ENCODE peak calls at places on chromosome 5, in six cellular contexts. H is COR-L47, A is adrenal gland, E is NCI-H774, R is iPS-NIHi11, C is memory B cell. Z is an unnamed sample.

GRCh38 chr5:135359374-135360165 is 39.5 kb downstream of the MACROH2A1 start:
- DNase-seq in H (no peak), A (no peak), E (no peak), R (no peak), C (no peak), Z (no peak)

GRCh38 chr5:172437445-172438303 is 16.7 kb downstream of the SH3PXD2B start:
- DNase-seq in H (peak; percentile 97), A (peak; percentile 98), E (peak; percentile 88), R (no peak), C (no peak), Z (no peak)

GRCh38 chr5:149488645-149489306 is 62.5 kb downstream of the CSNK1A1 start:
- DNase-seq in H (no peak), A (no peak), E (no peak), R (no peak), C (no peak), Z (no peak)

GRCh38 chr5:76546497-76547102 is 76.6 kb downstream of the F2RL2 start:
- DNase-seq in H (no peak), A (no peak), E (no peak), R (no peak), C (no peak), Z (no peak)

GRCh38 chr5:109865636-109866035 is 175.9 kb downstream of the MAN2A1 start:
- DNase-seq in H (no peak), A (peak; percentile 94), E (peak; percentile 75), R (no peak), C (no peak), Z (no peak)

GRCh38 chr5:94640176-94640575 is 21.7 kb downstream of the SLF1 start:
- DNase-seq in H (no peak), A (no peak), E (no peak), R (no peak), C (no peak), Z (no peak)

GRCh38 chr5:78360674-78361225 is 333 bp downstream of the SCAMP1 start:
- DNase-seq in H (peak; percentile 59), A (peak; percentile 24), E (peak; percentile 45), R (peak; percentile 49), C (peak; percentile 62), Z (peak; percentile 55)

GRCh38 chr5:110625376-110625999 is 101.0 kb downstream of the TMEM232 start:
- DNase-seq in H (peak; percentile 54), A (no peak), E (peak; percentile 41), R (no peak), C (no peak), Z (no peak)

GRCh38 chr5:39486361-39486760 is 61.6 kb upstream of the DAB2 start:
- DNase-seq in H (no peak), A (no peak), E (no peak), R (no peak), C (no peak), Z (no peak)

GRCh38 chr5:142012186-142012785 is 541 bp downstream of the GNPDA1 start:
- DNase-seq in H (peak; percentile 15), A (peak; percentile 52), E (no peak), R (peak; percentile 72), C (peak; percentile 26), Z (peak; percentile 22)

GRCh38 chr5:138664276-138664943 is 88.8 kb upstream of the CTNNA1 start:
- DNase-seq in H (no peak), A (no peak), E (no peak), R (no peak), C (no peak), Z (no peak)

GRCh38 chr5:179738725-179739124 is 6.1 kb downstream of the MAML1 start:
- DNase-seq in H (no peak), A (no peak), E (no peak), R (no peak), C (no peak), Z (no peak)

GRCh38 chr5:55278778-55279177 is 28.7 kb downstream of the DHX29 start:
- DNase-seq in H (no peak), A (no peak), E (no peak), R (no peak), C (no peak), Z (no peak)

GRCh38 chr5:13930721-13931246 is 13.7 kb downstream of the DNAH5 start:
- DNase-seq in H (peak; percentile 90), A (no peak), E (peak; percentile 58), R (no peak), C (no peak), Z (no peak)

GRCh38 chr5:90446961-90447360 is 27.6 kb downstream of the MBLAC2 start:
- DNase-seq in H (no peak), A (no peak), E (no peak), R (no peak), C (no peak), Z (no peak)

GRCh38 chr5:131579917-131580671 is 54.9 kb downstream of the RAPGEF6 start:
- DNase-seq in H (no peak), A (no peak), E (no peak), R (no peak), C (no peak), Z (no peak)

GRCh38 chr5:39948867-39949468 is 524.2 kb upstream of the DAB2 start:
- DNase-seq in H (peak; percentile 26), A (peak; percentile 71), E (peak; percentile 61), R (peak; percentile 69), C (peak; percentile 46), Z (no peak)

GRCh38 chr5:81486711-81487110 is 92.8 kb upstream of the ACOT12 start:
- DNase-seq in H (no peak), A (no peak), E (no peak), R (no peak), C (no peak), Z (no peak)

GRCh38 chr5:53479656-53480473 is 564 bp upstream of the FST start:
- DNase-seq in H (no peak), A (peak; percentile 42), E (peak; percentile 72), R (peak; percentile 67), C (peak; percentile 28), Z (peak; percentile 32)

GRCh38 chr5:134020188-134020587 is 15.4 kb upstream of the VDAC1 start:
- DNase-seq in H (no peak), A (no peak), E (no peak), R (no peak), C (no peak), Z (no peak)

GRCh38 chr5:58366461-58366860 is 93.4 kb downstream of the PLK2 start:
- DNase-seq in H (no peak), A (no peak), E (no peak), R (no peak), C (no peak), Z (no peak)

GRCh38 chr5:103358305-103358996 is 99.9 kb downstream of the MACIR start:
- DNase-seq in H (no peak), A (no peak), E (no peak), R (no peak), C (no peak), Z (no peak)

GRCh38 chr5:96007051-96007450 is 45.4 kb upstream of the ELL2 start:
- DNase-seq in H (no peak), A (no peak), E (no peak), R (no peak), C (no peak), Z (no peak)

GRCh38 chr5:170166101-170166500 is 60.4 kb downstream of the FOXI1 start:
- DNase-seq in H (no peak), A (no peak), E (no peak), R (no peak), C (no peak), Z (no peak)

GRCh38 chr5:74361406-74362358 is 278.8 kb downstream of the ENC1 start:
- DNase-seq in H (peak; percentile 27), A (no peak), E (no peak), R (no peak), C (no peak), Z (no peak)

GRCh38 chr5:145830594-145830993 is 4.5 kb downstream of the PRELID2 start:
- DNase-seq in H (no peak), A (no peak), E (no peak), R (no peak), C (no peak), Z (no peak)

GRCh38 chr5:62937661-62938558 is 359.3 kb downstream of the LRRC70 start:
- DNase-seq in H (no peak), A (no peak), E (no peak), R (no peak), C (no peak), Z (no peak)

Z was measured in activated B cell treated with CpG ODN at 0.5 μM for 24 hours.